ENCODE peak calls at places on chromosomes 16 and 17, in ten cellular contexts. D, Y, N, H, Q, B, O, I, T and M are unnamed samples.

GRCh38 chr17:69492410-69493071 is 78.0 kb downstream of the MAP2K6 start:
- DNase-seq in D (peak; percentile 32), Y (no peak), N (no peak), H (no peak), Q (peak; percentile 82), B (peak; percentile 91), O (no peak), I (no peak), T (peak; percentile 60), M (peak; percentile 43)

GRCh38 chr16:79505344-79505743 is 95.2 kb downstream of the MAF start:
- DNase-seq in D (no peak), Y (no peak), N (no peak), H (no peak), Q (no peak), B (no peak), O (no peak), I (no peak), T (no peak), M (no peak)

GRCh38 chr16:85394511-85395206 is 218.5 kb upstream of the GSE1 start:
- DNase-seq in D (no peak), Y (no peak), N (no peak), H (no peak), Q (no peak), B (no peak), O (peak; percentile 31), I (peak; percentile 83), T (no peak), M (no peak)

GRCh38 chr17:54947396-54947795 is 21.1 kb downstream of the COX11 start:
- DNase-seq in D (no peak), Y (no peak), N (no peak), H (no peak), Q (no peak), B (no peak), O (no peak), I (no peak), T (no peak), M (no peak)

GRCh38 chr17:35713069-35713728 is 18.2 kb upstream of the RASL10B start:
- DNase-seq in D (peak; percentile 91), Y (no peak), N (no peak), H (no peak), Q (peak; percentile 96), B (no peak), O (no peak), I (no peak), T (peak; percentile 79), M (peak; percentile 86)

GRCh38 chr17:81044764-81045589 is 10.0 kb downstream of the BAIAP2 start:
- DNase-seq in D (peak; percentile 80), Y (no peak), N (no peak), H (no peak), Q (peak; percentile 60), B (no peak), O (peak; percentile 64), I (peak; percentile 95), T (peak; percentile 85), M (peak; percentile 77)

GRCh38 chr17:7864995-7865650 is 7.3 kb downstream of the CYB5D1 start:
- DNase-seq in D (no peak), Y (no peak), N (no peak), H (no peak), Q (peak; percentile 48), B (peak; percentile 27), O (no peak), I (peak; percentile 23), T (no peak), M (no peak)

GRCh38 chr17:81200695-81201580 is 21.8 kb downstream of the CEP131 start:
- DNase-seq in D (peak; percentile 81), Y (peak; percentile 13), N (peak; percentile 73), H (no peak), Q (peak; percentile 70), B (peak; percentile 81), O (no peak), I (no peak), T (peak; percentile 83), M (peak; percentile 81)

GRCh38 chr16:10256855-10257641 is 74.8 kb upstream of the GRIN2A start:
- DNase-seq in D (peak; percentile 1), Y (peak; percentile 45), N (peak; percentile 75), H (peak; percentile 27), Q (peak; percentile 20), B (peak; percentile 83), O (peak; percentile 19), I (no peak), T (peak; percentile 19), M (peak; percentile 53)

GRCh38 chr17:48630925-48631692 is 5.0 kb upstream of the HOXB9 start:
- DNase-seq in D (no peak), Y (no peak), N (no peak), H (no peak), Q (no peak), B (peak; percentile 51), O (no peak), I (no peak), T (no peak), M (no peak)

GRCh38 chr16:67169642-67170167 is 633 bp upstream of the NOL3 start:
- DNase-seq in D (no peak), Y (no peak), N (peak; percentile 59), H (no peak), Q (no peak), B (peak; percentile 96), O (peak; percentile 70), I (no peak), T (no peak), M (peak; percentile 56)

GRCh38 chr17:63116967-63117366 is 150.9 kb downstream of the TANC2 start:
- DNase-seq in D (peak; percentile 58), Y (no peak), N (no peak), H (no peak), Q (peak; percentile 45), B (no peak), O (no peak), I (no peak), T (peak; percentile 31), M (peak; percentile 47)

GRCh38 chr17:54996441-54996840 is 27.9 kb downstream of the STXBP4 start:
- DNase-seq in D (no peak), Y (no peak), N (no peak), H (no peak), Q (no peak), B (no peak), O (no peak), I (no peak), T (no peak), M (no peak)

GRCh38 chr17:62134397-62134796 is 69.3 kb upstream of the MED13 start:
- DNase-seq in D (peak; percentile 14), Y (no peak), N (no peak), H (no peak), Q (no peak), B (no peak), O (no peak), I (no peak), T (peak; percentile 66), M (no peak)